ENCODE peak calls at places on chromosomes 2 and 18, in four cellular contexts. J is HepG2, Q is K562, C is SK-N-SH. W is an unnamed sample.

GRCh38 chr2:240462073-240462703 is 26.7 kb downstream of the GPC1 start:
- DNase-seq in J (no peak), C (no peak), Q (no peak), W (no peak)

GRCh38 chr18:76678248-76678647 is 144.1 kb upstream of the ZNF236 start:
- DNase-seq in Q (no peak), J (no peak), C (no peak), W (no peak)

GRCh38 chr2:113676651-113677050 is 49.6 kb downstream of the RABL2A start:
- DNase-seq in Q (no peak), J (no peak), C (no peak), W (no peak)

GRCh38 chr2:239792649-239793010 is 232.5 kb downstream of the NDUFA10 start:
- DNase-seq in C (no peak), J (no peak), Q (no peak), W (no peak)

GRCh38 chr18:7601249-7601620 is 34.1 kb downstream of the PTPRM start:
- DNase-seq in Q (no peak), J (no peak), C (no peak), W (no peak)

GRCh38 chr18:12038082-12038660 is 55.5 kb upstream of the ANKRD62 start:
- DNase-seq in J (no peak), Q (no peak), C (peak), W (no peak)

GRCh38 chr2:48397846-48398245 is 132.1 kb upstream of the STON1 start:
- DNase-seq in Q (no peak), C (no peak), J (no peak), W (no peak)

GRCh38 chr2:36965751-36966369 is 476 bp downstream of the STRN start:
- DNase-seq in Q (peak), C (peak), J (no peak), W (no peak)

GRCh38 chr2:159855153-159856140 is 57.4 kb upstream of the CD302 start:
- DNase-seq in Q (no peak), J (no peak), C (no peak), W (no peak)

GRCh38 chr18:8715599-8715998 is 10.2 kb downstream of the MTCL1 start:
- DNase-seq in J (no peak), Q (no peak), C (no peak), W (no peak)

GRCh38 chr2:28810384-28811285 is at the start of gene SPDYA:
- DNase-seq in Q (no peak), J (no peak), C (peak), W (no peak)

GRCh38 chr18:23835506-23835905 is 146.3 kb downstream of the LAMA3 start:
- DNase-seq in C (no peak), Q (no peak), J (no peak), W (no peak)

GRCh38 chr2:238138331-238139102 is at the start of gene KLHL30:
- DNase-seq in Q (no peak), C (no peak), J (no peak), W (no peak)

GRCh38 chr2:28359222-28360065 is 33.2 kb upstream of the FOSL2 start:
- DNase-seq in J (peak), Q (peak), C (no peak), W (no peak)

GRCh38 chr2:21916934-21917522 is 793.3 kb downstream of the TDRD15 start:
- DNase-seq in C (no peak), J (no peak), Q (no peak), W (no peak)

GRCh38 chr18:33751613-33752221 is 173.7 kb downstream of the ASXL3 start:
- DNase-seq in C (no peak), J (no peak), Q (no peak), W (no peak)
- TF ChIP-seq ELF1 in C (no peak), J (no peak), Q (no peak), W (no peak)

GRCh38 chr2:42448163-42448562 is 45.6 kb downstream of the KCNG3 start:
- DNase-seq in J (no peak), Q (no peak), C (no peak), W (no peak)

GRCh38 chr2:42442774-42443173 is 51.0 kb downstream of the KCNG3 start:
- DNase-seq in Q (no peak), C (no peak), J (no peak), W (no peak)

GRCh38 chr2:42446503-42447271 is 47.1 kb downstream of the KCNG3 start:
- DNase-seq in J (no peak), Q (no peak), C (no peak), W (no peak)

GRCh38 chr2:42438685-42439084 is 55.1 kb downstream of the KCNG3 start:
- DNase-seq in C (no peak), J (no peak), Q (no peak), W (no peak)

DNA sequence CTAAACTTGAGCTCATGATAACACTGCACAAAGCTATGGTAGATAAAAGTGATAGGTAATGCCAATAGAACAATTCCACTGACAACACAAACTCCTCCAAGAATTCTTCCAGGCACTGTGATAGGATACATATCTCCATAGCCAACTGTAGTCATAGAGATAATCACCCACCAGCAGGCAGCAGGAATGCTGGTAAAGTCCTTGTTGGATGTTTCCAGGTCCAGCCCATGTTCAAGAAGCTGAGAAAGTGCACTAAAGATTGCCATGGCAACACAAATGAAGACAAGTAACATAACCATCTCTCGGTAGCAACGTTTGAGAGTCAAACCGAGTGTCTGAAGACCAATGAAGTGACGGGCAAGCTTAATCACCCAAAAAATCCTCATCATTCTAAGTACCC is 49.8 kb downstream of the KCNG3 start:
- DNase-seq in Q (no peak), J (no peak), C (no peak), W (no peak)
- TF ChIP-seq ELF1 in Q (no peak), J (no peak), C (no peak), W (no peak)

GRCh38 chr2:198314559-198315153 is 510.3 kb downstream of the PLCL1 start:
- DNase-seq in C (no peak), J (peak), Q (no peak), W (peak)
- TF ChIP-seq ELF1 in C (no peak), J (no peak), Q (no peak), W (no peak)

GRCh38 chr2:165082479-165082878 is 121.4 kb downstream of the SCN3A start:
- DNase-seq in C (no peak), J (no peak), Q (no peak), W (no peak)

GRCh38 chr2:165081276-165081675 is 122.6 kb downstream of the SCN3A start:
- DNase-seq in Q (no peak), J (no peak), C (no peak), W (no peak)

GRCh38 chr2:165083326-165083725 is 120.5 kb downstream of the SCN3A start:
- DNase-seq in J (no peak), C (no peak), Q (no peak), W (no peak)

GRCh38 chr2:165078913-165079312 is 123.6 kb upstream of the SLC38A11 start:
- DNase-seq in C (no peak), J (no peak), Q (no peak), W (no peak)

DNA sequence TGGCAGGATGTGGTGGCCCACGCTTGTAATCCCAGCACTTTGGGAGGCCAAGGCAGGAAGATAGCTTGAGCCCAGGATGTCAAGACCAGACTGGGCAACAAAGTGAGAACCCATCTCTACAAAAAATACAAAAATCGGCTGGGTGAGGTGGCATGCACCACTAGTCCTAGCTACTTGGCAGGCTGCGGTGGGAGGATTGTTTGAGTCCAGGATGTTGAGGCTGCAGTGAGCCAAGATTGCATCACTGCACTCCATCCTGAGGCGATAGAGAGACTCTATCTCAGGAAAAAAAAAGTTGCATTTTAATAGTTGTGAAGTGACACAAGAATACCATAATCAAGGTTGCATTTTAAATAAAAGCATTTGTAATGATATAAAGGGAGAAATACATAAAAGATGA is 124.1 kb upstream of the SLC38A11 start:
- DNase-seq in Q (no peak), J (no peak), C (no peak), W (no peak)
- TF ChIP-seq ELF1 in Q (no peak), J (no peak), C (no peak), W (no peak)

GRCh38 chr18:50507120-50507590 is 52.7 kb upstream of the MAPK4 start:
- DNase-seq in Q (peak), J (peak), C (peak), W (no peak)
- TF ChIP-seq ELF1 in Q (no peak), J (no peak), C (no peak), W (no peak)

GRCh38 chr2:202718614-202719013 is 83.8 kb downstream of the FAM117B start:
- DNase-seq in C (peak), Q (no peak), J (peak), W (peak)
- TF ChIP-seq ELF1 in C (no peak), Q (no peak), J (no peak), W (no peak)

GRCh38 chr18:48826806-48827205 is 124.0 kb downstream of the SMAD7 start:
- DNase-seq in Q (no peak), J (no peak), C (no peak), W (no peak)
- TF ChIP-seq ELF1 in Q (no peak), J (no peak), C (no peak), W (no peak)

DNA sequence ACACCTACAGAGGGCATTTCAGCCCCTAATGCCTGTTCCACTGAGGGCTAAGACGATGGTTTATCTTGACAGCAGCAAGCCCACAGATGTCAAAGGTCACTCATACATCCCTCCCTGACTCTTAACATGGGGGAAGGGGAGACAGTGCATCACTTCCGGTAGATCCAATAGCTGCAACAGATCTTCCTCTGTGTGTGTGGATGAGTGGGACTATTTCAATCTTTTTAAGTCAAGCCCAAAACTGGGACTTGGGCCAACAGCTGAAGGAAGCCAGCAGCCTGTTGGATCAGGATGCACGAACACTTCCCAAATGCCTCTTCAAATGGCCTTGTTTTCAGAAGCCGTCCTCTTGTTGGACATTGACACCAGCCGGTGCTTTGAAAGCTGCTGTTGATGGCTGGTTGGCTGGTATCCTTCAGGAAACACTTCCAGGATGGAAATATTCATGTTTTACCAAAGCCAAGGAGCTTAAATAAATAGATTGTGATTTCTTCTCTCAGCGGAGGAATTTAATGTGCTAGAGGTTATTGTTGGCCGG is 59.2 kb downstream of the IL1R2 start:
- DNase-seq in C (no peak), J (peak), Q (peak), W (no peak)
- TF ChIP-seq ELF1 in C (peak), J (no peak), Q (no peak), W (no peak)